ENCODE peak calls at places on chromosomes 12 and 14, in five cellular contexts. O is pancreas; Y is mammary epithelial cell; E is stimulated activated CD4-positive, alpha-beta T cell treated with anti-CD3 and anti-CD28 coated beads, Interleukin-4, amount 100 ng/mL, for 24 hours; U is activated CD4-positive, alpha-beta T cell treated with anti-CD3 and anti-CD28 coated beads, Interleukin-2, amount 50 U/mL, for 24 hours. G is an unnamed sample.

GRCh38 chr12:24066865-24067264 is 117.4 kb upstream of the SOX5 start:
- DNase-seq in O (no peak), Y (peak), E (no peak), U (no peak), G (no peak)

GRCh38 chr12:106954462-106955376 is 988 bp upstream of the TMEM263 start:
- DNase-seq in U (no peak), Y (peak), O (peak), E (peak), G (peak)

GRCh38 chr14:38047518-38047917 is 160.2 kb upstream of the SSTR1 start:
- DNase-seq in O (no peak), E (no peak), U (no peak), Y (no peak), G (no peak)

GRCh38 chr12:2893007-2893406 is 2.3 kb downstream of the TULP3 start:
- DNase-seq in Y (peak), E (no peak), U (no peak), O (no peak), G (peak)

GRCh38 chr12:106753526-106753925 is 21.0 kb upstream of the RIC8B start:
- DNase-seq in Y (no peak), O (no peak), U (peak), E (peak), G (no peak)

GRCh38 chr12:5503774-5504173 is 71.9 kb downstream of the NTF3 start:
- DNase-seq in E (no peak), U (no peak), O (no peak), Y (peak), G (no peak)

GRCh38 chr12:107760207-107760816 is 625 bp downstream of the PRDM4 start:
- DNase-seq in U (no peak), O (peak), Y (peak), E (peak), G (no peak)

GRCh38 chr12:38895446-38895845 is 9.9 kb downstream of the CPNE8 start:
- DNase-seq in E (no peak), U (no peak), O (no peak), Y (no peak), G (no peak)

GRCh38 chr12:54598966-54599365 is 10.5 kb upstream of the PPP1R1A start:
- DNase-seq in E (no peak), Y (no peak), O (no peak), U (no peak), G (no peak)

GRCh38 chr12:105109465-105110212 is 2.1 kb downstream of the WASHC4 start:
- DNase-seq in Y (no peak), E (no peak), O (no peak), U (no peak), G (no peak)

GRCh38 chr12:2627343-2628191 is 167.2 kb upstream of the FKBP4 start:
- DNase-seq in Y (no peak), E (no peak), U (no peak), O (no peak), G (no peak)

GRCh38 chr12:76201758-76202157 is 117.3 kb upstream of the NAP1L1 start:
- DNase-seq in E (no peak), O (no peak), Y (no peak), U (no peak), G (no peak)

G was measured in ovary.